ENCODE peak calls at places on chromosomes 13 and 19, in seven cellular contexts. G is IMR-90, Y is neural progenitor cell, V is neuronal stem cell, U is PC-3, Q is aorta, L is heart right ventricle. I is an unnamed sample.

GRCh38 chr19:11535792-11536595 is 2.7 kb upstream of the CNN1 start:
- DNase-seq in G (peak; percentile 88), L (peak; percentile 90), Y (peak; percentile 97), Q (peak; percentile 93), U (peak; percentile 93), V (peak; percentile 90), I (peak; percentile 99)

GRCh38 chr19:50494186-50495019 is 16.6 kb downstream of the JOSD2 start:
- DNase-seq in V (no peak), Q (no peak), U (no peak), L (no peak), Y (no peak), G (no peak), I (no peak)

GRCh38 chr19:2970201-2970838 is 7.0 kb upstream of the TLE6 start:
- DNase-seq in G (no peak), Y (no peak), V (no peak), Q (no peak), L (no peak), U (no peak), I (no peak)

GRCh38 chr13:32323912-32324311 is 8.6 kb downstream of the BRCA2 start:
- DNase-seq in G (peak; percentile 78), Q (no peak), U (peak; percentile 57), Y (no peak), V (no peak), L (no peak), I (no peak)

GRCh38 chr19:21130097-21130775 is 11.6 kb upstream of the ZNF431 start:
- DNase-seq in L (no peak), G (no peak), U (peak; percentile 33), Y (no peak), V (no peak), Q (no peak), I (no peak)

GRCh38 chr13:24254151-24254810 is 55.1 kb upstream of the C1QTNF9 start:
- DNase-seq in Q (peak; percentile 59), V (no peak), U (no peak), L (no peak), Y (no peak), G (no peak), I (no peak)

GRCh38 chr13:112779856-112780604 is 90.2 kb downstream of the ATP11A start:
- DNase-seq in V (no peak), L (no peak), Y (no peak), Q (no peak), U (no peak), G (peak; percentile 52), I (peak; percentile 53)

GRCh38 chr13:66077286-66077685 is 1152.8 kb downstream of the PCDH9 start:
- DNase-seq in L (no peak), V (no peak), U (peak; percentile 38), Y (no peak), Q (no peak), G (no peak), I (no peak)

GRCh38 chr13:26855921-26856320 is 95.3 kb upstream of the GPR12 start:
- DNase-seq in G (no peak), V (no peak), U (no peak), Y (no peak), Q (no peak), L (no peak), I (no peak)

GRCh38 chr13:23074054-23074805 is 106.5 kb upstream of the SGCG start:
- DNase-seq in L (no peak), Q (no peak), V (no peak), G (peak; percentile 11), U (no peak), Y (no peak), I (no peak)

GRCh38 chr13:35817642-35818576 is 313.3 kb downstream of the DCLK1 start:
- DNase-seq in L (no peak), V (no peak), Y (no peak), Q (no peak), G (no peak), U (no peak), I (no peak)

GRCh38 chr19:49071860-49072547 is 495 bp downstream of the KCNA7 start:
- DNase-seq in V (peak; percentile 48), Q (no peak), G (no peak), U (no peak), Y (peak; percentile 83), L (no peak), I (peak; percentile 98)

GRCh38 chr19:54481326-54481930 is 8.3 kb upstream of the CDC42EP5 start:
- DNase-seq in Q (no peak), V (peak; percentile 81), U (peak; percentile 60), L (peak; percentile 27), G (peak; percentile 33), Y (peak; percentile 93), I (peak; percentile 88)

GRCh38 chr19:40512473-40513344 is 45.9 kb downstream of the SPTBN4 start:
- DNase-seq in Q (no peak), G (peak; percentile 11), Y (peak; percentile 81), U (no peak), V (peak; percentile 54), L (no peak), I (peak; percentile 88)

GRCh38 chr13:94542917-94543316 is 53.0 kb downstream of the TGDS start:
- DNase-seq in V (no peak), Y (no peak), G (no peak), U (no peak), Q (no peak), L (no peak), I (no peak)

GRCh38 chr19:22617614-22618325 is 16.4 kb upstream of the ZNF492 start:
- DNase-seq in Q (peak; percentile 69), G (no peak), L (peak; percentile 28), Y (no peak), V (no peak), U (no peak), I (no peak)

GRCh38 chr19:7832009-7832408 is 2.0 kb downstream of the EVI5L start:
- DNase-seq in Y (no peak), G (no peak), L (no peak), U (no peak), Q (no peak), V (no peak), I (peak; percentile 37)

GRCh38 chr13:110824901-110825300 is 90.0 kb downstream of the ANKRD10 start:
- DNase-seq in U (no peak), Y (no peak), L (no peak), Q (no peak), G (no peak), V (no peak), I (no peak)

GRCh38 chr13:110828705-110829104 is 86.2 kb downstream of the ANKRD10 start:
- DNase-seq in L (no peak), G (no peak), V (no peak), Q (no peak), U (no peak), Y (no peak), I (no peak)

GRCh38 chr13:110826861-110827672 is 87.8 kb downstream of the ANKRD10 start:
- DNase-seq in G (no peak), Q (no peak), Y (no peak), U (no peak), L (no peak), V (no peak), I (no peak)

GRCh38 chr13:110826101-110826500 is 88.8 kb downstream of the ANKRD10 start:
- DNase-seq in G (no peak), Q (no peak), Y (no peak), U (no peak), L (no peak), V (no peak), I (no peak)

DNA sequence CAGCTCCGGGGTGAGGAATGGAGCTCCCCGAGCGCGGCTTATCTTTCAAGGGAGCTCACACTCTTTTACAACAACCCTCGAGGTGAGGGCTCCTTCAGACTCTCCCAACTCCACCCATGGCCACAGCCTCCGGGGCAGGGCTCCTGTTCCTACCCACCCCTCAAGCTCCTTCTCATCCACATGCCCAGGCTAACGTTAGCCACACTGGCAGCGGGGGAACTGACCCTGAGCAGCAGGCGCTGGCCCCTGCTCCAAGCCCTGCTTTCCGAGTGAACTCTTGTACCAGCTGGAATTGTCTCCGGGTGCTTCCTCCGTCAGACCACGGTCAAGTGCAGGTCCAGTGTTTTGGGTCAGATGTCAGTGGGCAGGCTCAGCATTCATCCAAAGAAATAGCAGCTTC is 89.4 kb downstream of the ANKRD10 start:
- DNase-seq in G (no peak), U (no peak), Q (no peak), L (no peak), Y (no peak), V (no peak), I (peak; percentile 37)
- H3K4me3 ChIP-seq in G (no peak overlapping the region), U (no peak overlapping the region), Q (no peak overlapping the region), L (no peak overlapping the region), Y (no peak overlapping the region), V (no peak overlapping the region), I (no peak overlapping the region)

DNA sequence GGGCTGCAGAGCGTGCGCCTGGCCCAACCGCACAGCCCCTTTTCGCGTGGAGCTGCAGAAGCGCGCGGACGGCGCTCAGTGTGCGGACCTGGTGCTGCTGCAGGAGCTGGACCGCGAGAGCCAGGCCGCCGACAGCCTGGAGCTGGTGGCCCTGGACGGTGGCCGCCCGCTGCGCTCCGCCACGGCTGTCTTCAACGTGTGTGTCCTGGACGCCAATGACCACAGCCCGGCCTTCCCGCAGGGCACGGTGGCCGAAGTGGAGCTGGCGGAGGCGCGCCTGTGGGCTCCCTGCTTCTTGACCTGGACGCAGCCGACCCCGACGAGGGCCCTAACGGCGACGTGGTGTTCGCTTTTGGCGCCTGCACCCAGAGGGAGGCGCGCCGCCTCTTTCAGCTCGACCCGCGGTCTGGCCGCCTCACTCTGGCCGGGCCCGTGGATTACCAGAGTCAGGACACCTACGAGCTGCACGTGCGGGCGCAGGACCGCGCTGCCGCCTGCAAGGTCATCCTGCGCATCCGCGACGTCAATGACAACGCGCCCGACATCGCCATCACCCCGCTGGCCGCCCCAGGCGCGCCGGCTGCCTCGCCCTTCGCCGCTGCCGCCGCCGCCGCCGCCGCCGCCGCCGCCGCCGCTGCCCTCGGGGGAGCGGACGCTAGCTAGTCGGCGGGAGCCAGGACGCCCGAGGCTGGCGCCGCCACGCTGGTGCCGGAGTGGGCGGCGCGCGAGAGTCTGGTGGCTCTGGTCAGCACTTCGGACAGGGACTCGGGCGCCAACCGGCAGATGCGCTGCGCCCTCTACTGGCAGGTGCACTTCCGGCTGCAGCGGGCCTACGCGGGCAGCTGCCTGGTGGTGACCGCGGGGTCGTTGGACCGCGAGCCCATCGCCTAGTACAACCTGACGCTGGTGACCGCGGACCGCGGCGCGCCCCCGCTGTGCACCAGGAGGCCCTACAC is 172.2 kb downstream of the OLFM4 start:
- DNase-seq in L (peak; percentile 13), Y (peak; percentile 96), G (peak; percentile 1), V (peak; percentile 84), U (no peak), Q (peak; percentile 53), I (peak; percentile 94)
- H3K27me3 ChIP-seq in L (peaks cover 48% of the 10 kb centered on the region), Y (peaks cover 77% of the 10 kb centered on the region), G (no peaks in the 10 kb centered on the region), V (peaks cover 29% of the 10 kb centered on the region), U (no peaks in the 10 kb centered on the region), Q (no peaks in the 10 kb centered on the region), I (peaks cover 21% of the 10 kb centered on the region)

GRCh38 chr19:35732540-35733179 is 9.6 kb downstream of the IGFLR1 start:
- DNase-seq in G (no peak), U (no peak), Y (no peak), V (no peak), L (no peak), Q (no peak), I (no peak)
- H3K36me3 ChIP-seq in G (peaks cover 90% of the 10 kb centered on the region), U (no peaks in the 10 kb centered on the region), Y (no peaks in the 10 kb centered on the region), V (peaks cover 73% of the 10 kb centered on the region), L (peaks cover 98% of the 10 kb centered on the region), Q (peaks cover 14% of the 10 kb centered on the region), I (peaks cover 49% of the 10 kb centered on the region)

DNA sequence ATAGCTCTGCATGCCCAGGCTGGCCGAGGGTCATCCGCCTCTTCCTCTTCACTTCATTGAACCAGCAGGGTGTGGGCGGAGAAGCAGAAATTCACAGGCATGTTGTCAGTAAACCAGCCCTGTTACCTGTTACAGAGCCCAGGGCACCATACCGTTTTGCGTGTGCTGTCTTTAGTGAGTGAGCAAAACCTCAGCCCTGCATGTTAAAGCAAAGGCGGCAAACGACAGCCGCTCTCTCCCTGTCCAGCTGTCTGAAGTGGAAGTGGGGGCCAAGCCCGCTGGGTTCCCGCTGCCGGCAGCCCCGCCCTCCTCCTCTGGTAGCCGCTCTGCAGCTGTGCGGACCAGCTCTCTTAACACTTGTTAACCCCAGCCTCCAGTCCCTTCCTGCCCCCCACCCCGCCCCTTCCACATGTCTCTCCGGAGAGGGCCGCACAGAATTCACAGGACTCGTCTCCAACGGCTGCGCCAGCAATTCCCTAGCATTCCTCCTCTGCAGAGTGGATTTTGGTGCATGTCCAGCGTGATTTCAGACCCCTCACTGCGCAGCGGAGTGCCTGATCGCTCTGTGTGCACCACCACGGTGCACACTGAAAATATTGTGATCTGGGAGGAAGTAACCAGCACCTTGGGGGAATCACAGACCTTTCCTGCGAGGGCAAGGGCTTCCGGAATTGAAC is 12.7 kb downstream of the KLHL26 start:
- DNase-seq in V (no peak), G (peak; percentile 70), L (peak; percentile 83), Q (peak; percentile 85), Y (peak; percentile 46), U (no peak), I (peak; percentile 66)
- H3K4me3 ChIP-seq in V (no peak overlapping the region), G (no peak overlapping the region), L (peak overlapping the region; percentile 26), Q (no peak overlapping the region), Y (no peak overlapping the region), U (no peak overlapping the region), I (no peak overlapping the region)